ENCODE peak calls at places on chromosomes 1 and 21, in eight cellular contexts. One of them, this sample, is unnamed.

GRCh38 chr1:210361665-210362064 is 33.0 kb downstream of the HHAT start:
- DNase-seq in tibial nerve: no peak
- DNase-seq in AG04450: no peak
- DNase-seq in right atrium auricular region: no peak
- DNase-seq in skeletal muscle cell: no peak
- DNase-seq in bronchial epithelial cell: no peak
- DNase-seq in cardiac muscle cell: no peak
- DNase-seq in effector memory CD4-positive, alpha-beta T cell: no peak
- DNase-seq in this sample: no peak

GRCh38 chr1:167842872-167843271 is 71.1 kb downstream of the ADCY10 start:
- DNase-seq in right atrium auricular region: no peak
- DNase-seq in cardiac muscle cell: no peak
- DNase-seq in AG04450: no peak
- DNase-seq in skeletal muscle cell: no peak
- DNase-seq in bronchial epithelial cell: no peak
- DNase-seq in tibial nerve: no peak
- DNase-seq in effector memory CD4-positive, alpha-beta T cell: no peak
- DNase-seq in this sample: no peak

GRCh38 chr1:108199231-108199657 is 899 bp downstream of the SLC25A24 start:
- DNase-seq in effector memory CD4-positive, alpha-beta T cell: no peak
- DNase-seq in skeletal muscle cell: no peak
- DNase-seq in tibial nerve: no peak
- DNase-seq in cardiac muscle cell: no peak
- DNase-seq in AG04450: no peak
- DNase-seq in bronchial epithelial cell: peak
- DNase-seq in right atrium auricular region: no peak
- DNase-seq in this sample: no peak

GRCh38 chr21:46171996-46172862 is 12.0 kb downstream of the SPATC1L start:
- DNase-seq in cardiac muscle cell: no peak
- DNase-seq in effector memory CD4-positive, alpha-beta T cell: no peak
- DNase-seq in bronchial epithelial cell: no peak
- DNase-seq in right atrium auricular region: peak
- DNase-seq in AG04450: no peak
- DNase-seq in tibial nerve: no peak
- DNase-seq in skeletal muscle cell: no peak
- DNase-seq in this sample: peak

GRCh38 chr1:162985816-162986215 is 83.3 kb upstream of the RGS4 start:
- DNase-seq in effector memory CD4-positive, alpha-beta T cell: no peak
- DNase-seq in tibial nerve: no peak
- DNase-seq in bronchial epithelial cell: no peak
- DNase-seq in right atrium auricular region: no peak
- DNase-seq in skeletal muscle cell: no peak
- DNase-seq in AG04450: no peak
- DNase-seq in cardiac muscle cell: no peak
- DNase-seq in this sample: no peak

GRCh38 chr1:14704846-14705245 is 106.4 kb downstream of the KAZN start:
- DNase-seq in right atrium auricular region: no peak
- DNase-seq in tibial nerve: no peak
- DNase-seq in cardiac muscle cell: no peak
- DNase-seq in AG04450: no peak
- DNase-seq in effector memory CD4-positive, alpha-beta T cell: no peak
- DNase-seq in skeletal muscle cell: no peak
- DNase-seq in bronchial epithelial cell: peak
- DNase-seq in this sample: peak

GRCh38 chr1:39977202-39977601 is 22.3 kb downstream of the MFSD2A start:
- DNase-seq in tibial nerve: no peak
- DNase-seq in bronchial epithelial cell: peak
- DNase-seq in cardiac muscle cell: no peak
- DNase-seq in AG04450: no peak
- DNase-seq in skeletal muscle cell: no peak
- DNase-seq in effector memory CD4-positive, alpha-beta T cell: no peak
- DNase-seq in right atrium auricular region: no peak
- DNase-seq in this sample: no peak

GRCh38 chr1:100624886-100625430 is 87.0 kb downstream of the GPR88 start:
- DNase-seq in bronchial epithelial cell: peak
- DNase-seq in right atrium auricular region: no peak
- DNase-seq in effector memory CD4-positive, alpha-beta T cell: no peak
- DNase-seq in skeletal muscle cell: no peak
- DNase-seq in cardiac muscle cell: no peak
- DNase-seq in AG04450: no peak
- DNase-seq in tibial nerve: no peak
- DNase-seq in this sample: no peak

GRCh38 chr1:221776495-221777413 is 34.9 kb upstream of the DUSP10 start:
- DNase-seq in effector memory CD4-positive, alpha-beta T cell: no peak
- DNase-seq in tibial nerve: no peak
- DNase-seq in skeletal muscle cell: no peak
- DNase-seq in bronchial epithelial cell: no peak
- DNase-seq in AG04450: no peak
- DNase-seq in right atrium auricular region: no peak
- DNase-seq in cardiac muscle cell: no peak
- DNase-seq in this sample: peak

GRCh38 chr1:219010720-219011119 is 163.0 kb upstream of the LYPLAL1 start:
- DNase-seq in AG04450: no peak
- DNase-seq in effector memory CD4-positive, alpha-beta T cell: no peak
- DNase-seq in cardiac muscle cell: no peak
- DNase-seq in right atrium auricular region: no peak
- DNase-seq in bronchial epithelial cell: no peak
- DNase-seq in skeletal muscle cell: no peak
- DNase-seq in tibial nerve: no peak
- DNase-seq in this sample: no peak

GRCh38 chr1:19300211-19300610 is 11.6 kb upstream of the AKR7A3 start:
- DNase-seq in AG04450: no peak
- DNase-seq in cardiac muscle cell: no peak
- DNase-seq in bronchial epithelial cell: no peak
- DNase-seq in tibial nerve: no peak
- DNase-seq in effector memory CD4-positive, alpha-beta T cell: no peak
- DNase-seq in right atrium auricular region: no peak
- DNase-seq in skeletal muscle cell: no peak
- DNase-seq in this sample: no peak

GRCh38 chr1:156629825-156630449 is 10.7 kb downstream of the HAPLN2 start:
- DNase-seq in tibial nerve: no peak
- DNase-seq in right atrium auricular region: no peak
- DNase-seq in effector memory CD4-positive, alpha-beta T cell: no peak
- DNase-seq in cardiac muscle cell: no peak
- DNase-seq in AG04450: no peak
- DNase-seq in bronchial epithelial cell: no peak
- DNase-seq in skeletal muscle cell: no peak
- DNase-seq in this sample: no peak

GRCh38 chr21:44092201-44092600 is 15.0 kb upstream of the PWP2 start:
- DNase-seq in tibial nerve: no peak
- DNase-seq in skeletal muscle cell: no peak
- DNase-seq in right atrium auricular region: peak
- DNase-seq in cardiac muscle cell: no peak
- DNase-seq in effector memory CD4-positive, alpha-beta T cell: no peak
- DNase-seq in AG04450: no peak
- DNase-seq in bronchial epithelial cell: no peak
- DNase-seq in this sample: no peak

GRCh38 chr1:234782821-234783220 is 172.8 kb upstream of the IRF2BP2 start:
- DNase-seq in right atrium auricular region: peak
- DNase-seq in skeletal muscle cell: no peak
- DNase-seq in cardiac muscle cell: no peak
- DNase-seq in AG04450: no peak
- DNase-seq in effector memory CD4-positive, alpha-beta T cell: no peak
- DNase-seq in bronchial epithelial cell: no peak
- DNase-seq in tibial nerve: no peak
- DNase-seq in this sample: no peak

GRCh38 chr1:90721210-90722194 is 4.4 kb upstream of the BARHL2 start:
- DNase-seq in AG04450: peak
- DNase-seq in right atrium auricular region: no peak
- DNase-seq in effector memory CD4-positive, alpha-beta T cell: no peak
- DNase-seq in skeletal muscle cell: no peak
- DNase-seq in tibial nerve: no peak
- DNase-seq in bronchial epithelial cell: peak
- DNase-seq in cardiac muscle cell: peak
- DNase-seq in this sample: no peak

GRCh38 chr1:234996245-234996757 is 132.3 kb downstream of the TOMM20 start:
- DNase-seq in skeletal muscle cell: no peak
- DNase-seq in right atrium auricular region: no peak
- DNase-seq in cardiac muscle cell: no peak
- DNase-seq in bronchial epithelial cell: no peak
- DNase-seq in effector memory CD4-positive, alpha-beta T cell: no peak
- DNase-seq in AG04450: no peak
- DNase-seq in tibial nerve: no peak
- DNase-seq in this sample: no peak

GRCh38 chr1:172360960-172361359 is 59.5 kb upstream of the C1orf105 start:
- DNase-seq in effector memory CD4-positive, alpha-beta T cell: no peak
- DNase-seq in right atrium auricular region: no peak
- DNase-seq in tibial nerve: no peak
- DNase-seq in cardiac muscle cell: no peak
- DNase-seq in skeletal muscle cell: no peak
- DNase-seq in AG04450: no peak
- DNase-seq in bronchial epithelial cell: no peak
- DNase-seq in this sample: no peak

GRCh38 chr1:202683029-202683428 is 27.2 kb downstream of the SYT2 start:
- DNase-seq in effector memory CD4-positive, alpha-beta T cell: no peak
- DNase-seq in AG04450: no peak
- DNase-seq in tibial nerve: no peak
- DNase-seq in cardiac muscle cell: no peak
- DNase-seq in bronchial epithelial cell: no peak
- DNase-seq in skeletal muscle cell: no peak
- DNase-seq in right atrium auricular region: no peak
- DNase-seq in this sample: no peak

GRCh38 chr1:100622966-100623762 is 85.2 kb downstream of the GPR88 start:
- DNase-seq in AG04450: peak
- DNase-seq in skeletal muscle cell: peak
- DNase-seq in right atrium auricular region: no peak
- DNase-seq in effector memory CD4-positive, alpha-beta T cell: no peak
- DNase-seq in bronchial epithelial cell: peak
- DNase-seq in cardiac muscle cell: no peak
- DNase-seq in tibial nerve: no peak
- DNase-seq in this sample: no peak

GRCh38 chr1:94753171-94753972 is 66.8 kb upstream of the SLC44A3 start:
- DNase-seq in cardiac muscle cell: peak
- DNase-seq in skeletal muscle cell: no peak
- DNase-seq in AG04450: no peak
- DNase-seq in right atrium auricular region: no peak
- DNase-seq in effector memory CD4-positive, alpha-beta T cell: no peak
- DNase-seq in bronchial epithelial cell: no peak
- DNase-seq in tibial nerve: no peak
- DNase-seq in this sample: no peak

DNA sequence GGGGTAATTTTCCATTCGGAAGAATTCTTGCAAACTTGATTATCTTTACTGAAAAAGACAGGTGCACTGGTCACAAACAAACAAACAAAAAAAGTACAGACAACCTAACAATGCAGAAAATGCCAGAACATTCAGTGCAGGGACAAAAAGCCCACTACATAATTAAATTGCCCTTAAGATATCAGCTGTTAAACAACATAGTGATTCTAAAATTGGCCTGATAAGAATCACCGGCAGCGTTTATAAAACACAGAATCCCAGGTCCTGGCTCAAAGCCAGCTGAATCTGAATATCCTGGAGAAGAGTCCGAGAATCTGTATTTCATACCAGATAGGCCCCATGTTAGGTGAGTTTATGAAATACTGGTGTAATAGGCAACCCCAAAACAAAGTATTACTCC is 6.1 kb downstream of the PLPP3 start:
- DNase-seq in effector memory CD4-positive, alpha-beta T cell: no peak
- DNase-seq in cardiac muscle cell: no peak
- DNase-seq in bronchial epithelial cell: no peak
- DNase-seq in skeletal muscle cell: no peak
- DNase-seq in AG04450: no peak
- DNase-seq in tibial nerve: peak
- DNase-seq in right atrium auricular region: no peak
- DNase-seq in this sample: no peak
- H3K4me3 ChIP-seq in effector memory CD4-positive, alpha-beta T cell: no peak
- H3K4me3 ChIP-seq in cardiac muscle cell: no peak
- H3K4me3 ChIP-seq in bronchial epithelial cell: no peak
- H3K4me3 ChIP-seq in skeletal muscle cell: no peak
- H3K4me3 ChIP-seq in AG04450: peak
- H3K4me3 ChIP-seq in tibial nerve: no peak
- H3K4me3 ChIP-seq in right atrium auricular region: peak
- H3K4me3 ChIP-seq in this sample: no peak

DNA sequence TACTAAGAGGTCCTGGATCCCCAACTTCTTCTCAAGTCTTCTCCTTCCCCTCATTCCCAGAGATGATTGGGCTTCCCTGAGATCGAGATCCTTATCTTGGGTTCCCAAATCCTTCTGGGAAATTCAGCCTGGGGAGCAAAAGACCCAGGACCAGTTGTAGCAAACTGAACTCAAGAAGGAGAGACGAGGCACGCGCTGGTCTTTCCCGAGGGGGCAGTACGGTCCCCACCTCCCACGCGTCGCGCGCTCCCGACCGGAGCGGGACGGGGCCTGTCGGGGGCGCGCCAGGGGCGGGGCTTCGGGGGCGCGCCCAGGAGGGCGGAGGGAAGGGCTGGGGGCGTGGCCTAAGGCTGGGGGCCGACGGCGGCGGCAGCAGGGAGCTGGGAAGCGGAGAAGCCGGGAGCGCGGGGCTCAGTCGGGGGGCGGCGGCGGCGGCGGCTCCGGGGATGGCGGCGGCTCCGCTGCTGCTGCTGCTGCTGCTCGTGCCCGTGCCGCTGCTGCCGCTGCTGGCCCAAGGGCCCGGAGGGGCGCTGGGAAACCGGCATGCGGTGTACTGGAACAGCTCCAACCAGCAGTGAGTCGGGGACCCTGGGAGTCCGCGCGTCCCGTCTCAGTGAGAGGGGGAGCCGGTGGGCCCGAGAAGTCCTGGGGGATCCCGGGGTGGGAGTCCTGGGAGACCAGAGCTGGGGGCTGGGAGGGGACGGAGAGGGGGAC is at the start of gene EFNA3:
- DNase-seq in tibial nerve: peak
- DNase-seq in cardiac muscle cell: peak
- DNase-seq in right atrium auricular region: no peak
- DNase-seq in AG04450: no peak
- DNase-seq in bronchial epithelial cell: no peak
- DNase-seq in skeletal muscle cell: no peak
- DNase-seq in effector memory CD4-positive, alpha-beta T cell: peak
- DNase-seq in this sample: peak
- H3K4me3 ChIP-seq in tibial nerve: peak
- H3K4me3 ChIP-seq in cardiac muscle cell: peak
- H3K4me3 ChIP-seq in right atrium auricular region: peak
- H3K4me3 ChIP-seq in AG04450: peak
- H3K4me3 ChIP-seq in bronchial epithelial cell: peak
- H3K4me3 ChIP-seq in skeletal muscle cell: peak
- H3K4me3 ChIP-seq in effector memory CD4-positive, alpha-beta T cell: peak
- H3K4me3 ChIP-seq in this sample: peak

GRCh38 chr1:6624712-6625578 is at the start of gene THAP3:
- DNase-seq in AG04450: no peak
- DNase-seq in effector memory CD4-positive, alpha-beta T cell: peak
- DNase-seq in cardiac muscle cell: peak
- DNase-seq in tibial nerve: peak
- DNase-seq in bronchial epithelial cell: peak
- DNase-seq in skeletal muscle cell: no peak
- DNase-seq in right atrium auricular region: peak
- DNase-seq in this sample: peak
- H3K4me3 ChIP-seq in AG04450: peak
- H3K4me3 ChIP-seq in effector memory CD4-positive, alpha-beta T cell: peak
- H3K4me3 ChIP-seq in cardiac muscle cell: peak
- H3K4me3 ChIP-seq in tibial nerve: peak
- H3K4me3 ChIP-seq in bronchial epithelial cell: peak
- H3K4me3 ChIP-seq in skeletal muscle cell: peak
- H3K4me3 ChIP-seq in right atrium auricular region: peak
- H3K4me3 ChIP-seq in this sample: peak

DNA sequence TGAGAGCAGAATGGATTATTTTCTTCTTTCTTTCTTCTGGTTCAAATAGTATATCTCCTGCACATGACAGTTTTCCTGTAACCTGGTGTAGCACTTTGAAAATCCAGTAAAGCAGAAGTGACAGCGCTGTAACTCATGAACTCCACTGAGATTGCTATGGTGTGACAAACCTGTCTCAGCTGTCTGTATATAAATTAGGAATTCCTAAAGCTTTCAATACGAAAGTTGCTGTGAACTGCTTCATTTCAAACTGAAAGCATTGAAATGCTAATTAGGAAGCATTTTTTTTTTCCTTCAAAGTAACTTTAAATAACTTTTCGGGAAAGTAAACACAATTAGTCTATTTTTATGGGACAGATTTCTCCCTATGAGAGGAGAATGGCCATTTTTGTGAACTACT is 646.9 kb upstream of the ZP4 start:
- DNase-seq in cardiac muscle cell: no peak
- DNase-seq in bronchial epithelial cell: no peak
- DNase-seq in skeletal muscle cell: no peak
- DNase-seq in tibial nerve: no peak
- DNase-seq in AG04450: no peak
- DNase-seq in right atrium auricular region: no peak
- DNase-seq in effector memory CD4-positive, alpha-beta T cell: no peak
- DNase-seq in this sample: no peak
- H3K4me3 ChIP-seq in cardiac muscle cell: no peak
- H3K4me3 ChIP-seq in bronchial epithelial cell: no peak
- H3K4me3 ChIP-seq in skeletal muscle cell: no peak
- H3K4me3 ChIP-seq in tibial nerve: no peak
- H3K4me3 ChIP-seq in AG04450: no peak
- H3K4me3 ChIP-seq in right atrium auricular region: no peak
- H3K4me3 ChIP-seq in effector memory CD4-positive, alpha-beta T cell: no peak
- H3K4me3 ChIP-seq in this sample: no peak